ENCODE peak calls at places on chromosomes 4 and X, in four cellular contexts. L is WTC11, O is K562, T is GM12878. W is an unnamed sample.

GRCh38 chr4:24594887-24595286 is 10.5 kb upstream of the DHX15 start:
- DNase-seq in L (no peak), O (no peak), T (no peak), W (peak; percentile 90)

GRCh38 chr4:108031427-108032083 is 41.9 kb downstream of the HADH start:
- DNase-seq in L (no peak), O (peak; percentile 17), T (no peak), W (no peak)

GRCh38 chrX:95076449-95076848 is 1402.4 kb downstream of the FAM133A start:
- DNase-seq in L (no peak), O (peak; percentile 19), T (no peak), W (peak; percentile 2)

GRCh38 chr4:88737304-88738015 is 39.8 kb upstream of the NAP1L5 start:
- DNase-seq in L (peak; percentile 20), O (no peak), T (peak; percentile 13), W (no peak)

GRCh38 chr4:80058740-80059139 is 14.3 kb downstream of the ANTXR2 start:
- DNase-seq in L (no peak), O (peak; percentile 63), T (peak; percentile 89), W (no peak)

GRCh38 chr4:122701061-122701460 is 31.4 kb upstream of the BBS12 start:
- DNase-seq in L (no peak), O (no peak), T (no peak), W (no peak)

GRCh38 chr4:26248647-26249046 is 72.2 kb upstream of the RBPJ start:
- DNase-seq in L (no peak), O (no peak), T (no peak), W (no peak)

GRCh38 chr4:2166253-2166652 is 75.7 kb downstream of the HAUS3 start:
- DNase-seq in L (no peak), O (no peak), T (no peak), W (no peak)

GRCh38 chrX:69186651-69187050 is 21.4 kb upstream of the PJA1 start:
- DNase-seq in L (no peak), O (no peak), T (no peak), W (no peak)

GRCh38 chrX:45710081-45710801 is 509.6 kb upstream of the DIPK2B start:
- DNase-seq in L (no peak), O (no peak), T (peak; percentile 69), W (no peak)

GRCh38 chr4:142565771-142566170 is 280.3 kb downstream of the INPP4B start:
- DNase-seq in L (no peak), O (no peak), T (no peak), W (no peak)

GRCh38 chrX:56765816-56766553 is 36.9 kb downstream of the NBDY start:
- DNase-seq in L (no peak), O (no peak), T (no peak), W (no peak)

GRCh38 chr4:149063007-149063406 is 620.8 kb upstream of the NR3C2 start:
- DNase-seq in L (no peak), O (no peak), T (no peak), W (no peak)

GRCh38 chrX:130393451-130394074 is 8.1 kb upstream of the GPR119 start:
- DNase-seq in L (peak; percentile 50), O (peak; percentile 57), T (no peak), W (peak; percentile 12)

GRCh38 chr4:123235431-123235830 is 161.2 kb upstream of the SPRY1 start:
- DNase-seq in L (no peak), O (no peak), T (no peak), W (no peak)

GRCh38 chr4:107182347-107182746 is 146.2 kb upstream of the DKK2 start:
- DNase-seq in L (no peak), O (no peak), T (no peak), W (no peak)

GRCh38 chr4:14178421-14178820 is 550.9 kb upstream of the BOD1L1 start:
- DNase-seq in L (no peak), O (no peak), T (peak; percentile 61), W (no peak)

GRCh38 chr4:90415116-90415515 is 287.9 kb downstream of the CCSER1 start:
- DNase-seq in L (no peak), O (no peak), T (no peak), W (no peak)

GRCh38 chrX:106894978-106895452 is 8.1 kb downstream of the RIPPLY1 start:
- DNase-seq in L (no peak), O (no peak), T (no peak), W (peak; percentile 51)

GRCh38 chr4:21949073-21949457 is 493 bp upstream of the KCNIP4 start:
- DNase-seq in L (no peak), O (no peak), T (no peak), W (no peak)

GRCh38 chr4:85725727-85726170 is 250.8 kb downstream of the ARHGAP24 start:
- DNase-seq in L (no peak), O (peak; percentile 67), T (peak; percentile 60), W (no peak)

GRCh38 chr4:114302472-114302871 is 296.1 kb upstream of the UGT8 start:
- DNase-seq in L (no peak), O (no peak), T (no peak), W (no peak)

GRCh38 chrX:72306851-72307645 is 1.3 kb upstream of the CITED1 start:
- DNase-seq in L (peak; percentile 51), O (peak; percentile 57), T (no peak), W (peak; percentile 17)

GRCh38 chr4:3227878-3228675 is 20.9 kb upstream of the MSANTD1 start:
- DNase-seq in L (no peak), O (no peak), T (no peak), W (no peak)

GRCh38 chr4:158649111-158649680 is 22.5 kb downstream of the C4orf46 start:
- DNase-seq in L (no peak), O (no peak), T (no peak), W (no peak)

GRCh38 chr4:127889903-127890302 is 9.2 kb downstream of the PLK4 start:
- DNase-seq in L (no peak), O (no peak), T (no peak), W (no peak)

GRCh38 chrX:111098874-111099273 is 2.9 kb downstream of the PAK3 start:
- DNase-seq in L (peak; percentile 79), O (peak; percentile 60), T (no peak), W (peak; percentile 1)

GRCh38 chr4:2266181-2266580 is 4.3 kb upstream of the MXD4 start:
- DNase-seq in L (no peak), O (no peak), T (no peak), W (no peak)

GRCh38 chr4:121208571-121208970 is 44.5 kb upstream of the TNIP3 start:
- DNase-seq in L (no peak), O (no peak), T (no peak), W (no peak)

GRCh38 chr4:1010522-1011021 is 854 bp upstream of the FGFRL1 start:
- DNase-seq in L (peak; percentile 40), O (peak; percentile 63), T (no peak), W (no peak)

GRCh38 chrX:76253432-76253831 is 80.6 kb downstream of the PBDC1 start:
- DNase-seq in L (peak; percentile 28), O (peak; percentile 21), T (peak; percentile 30), W (peak; percentile 45)

GRCh38 chr4:131459430-131460101 is 1689.5 kb upstream of the PCDH10 start:
- DNase-seq in L (no peak), O (no peak), T (peak; percentile 43), W (no peak)

GRCh38 chrX:50903387-50904027 is 7.0 kb upstream of the BMP15 start:
- DNase-seq in L (peak; percentile 33), O (peak; percentile 26), T (no peak), W (peak; percentile 10)

GRCh38 chr4:140557831-140558435 is 10.8 kb downstream of the UCP1 start:
- DNase-seq in L (no peak), O (no peak), T (no peak), W (no peak)

GRCh38 chrX:132810488-132810887 is 147.9 kb downstream of the HS6ST2 start:
- DNase-seq in L (no peak), O (no peak), T (no peak), W (no peak)

GRCh38 chrX:7110821-7111276 is 36.7 kb upstream of the STS start:
- DNase-seq in L (no peak), O (peak; percentile 32), T (peak; percentile 73), W (no peak)

DNA sequence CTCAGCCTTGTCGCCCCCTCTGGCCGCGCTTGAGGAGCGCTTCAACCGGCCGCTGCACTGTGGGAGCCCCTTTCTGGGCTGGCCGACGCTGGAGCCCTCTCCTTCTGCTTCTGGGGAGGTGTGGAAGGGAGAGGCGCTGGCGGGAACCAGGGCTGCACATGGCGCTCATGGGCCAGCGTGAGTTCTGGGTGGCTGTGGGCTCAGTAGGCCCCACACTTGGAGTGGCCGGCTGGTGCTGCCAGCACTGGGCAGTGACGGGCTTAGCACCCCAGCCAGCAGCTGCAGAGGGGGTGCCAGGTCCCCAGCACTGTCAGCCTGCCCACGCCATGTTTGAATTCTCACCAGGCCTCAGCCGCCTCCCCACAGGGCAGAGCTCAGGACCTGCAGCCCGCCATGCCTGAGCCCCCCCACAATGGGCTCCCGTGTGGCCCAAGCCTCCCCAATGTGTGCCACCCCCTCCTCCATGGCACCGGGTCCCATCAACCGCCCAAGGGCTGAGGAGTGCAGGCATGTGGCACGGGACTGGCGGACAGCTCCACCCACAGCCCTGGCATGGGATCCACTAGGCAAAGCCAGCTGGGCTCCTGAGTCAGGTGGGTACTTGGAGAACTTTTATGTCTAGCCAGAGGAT is 615.2 kb downstream of the TRIML1 start:
- DNase-seq in L (no peak), O (no peak), T (no peak), W (no peak)
- TF ChIP-seq CBFB in L (no peak), O (no peak), T (no peak), W (no peak)

GRCh38 chrX:74119016-74119910 is 184.7 kb upstream of the ZCCHC13 start:
- DNase-seq in L (no peak), O (no peak), T (no peak), W (no peak)

GRCh38 chrX:74117962-74118361 is 186.0 kb upstream of the ZCCHC13 start:
- DNase-seq in L (no peak), O (no peak), T (no peak), W (no peak)

GRCh38 chrX:74118503-74118902 is 185.5 kb upstream of the ZCCHC13 start:
- DNase-seq in L (no peak), O (no peak), T (no peak), W (no peak)
- TF ChIP-seq CBFB in L (no peak), O (no peak), T (no peak), W (no peak)

GRCh38 chrX:15525664-15526416 is 25.2 kb downstream of the BMX start:
- DNase-seq in L (no peak), O (no peak), T (no peak), W (no peak)
- TF ChIP-seq CBFB in L (no peak), O (no peak), T (no peak), W (no peak)

DNA sequence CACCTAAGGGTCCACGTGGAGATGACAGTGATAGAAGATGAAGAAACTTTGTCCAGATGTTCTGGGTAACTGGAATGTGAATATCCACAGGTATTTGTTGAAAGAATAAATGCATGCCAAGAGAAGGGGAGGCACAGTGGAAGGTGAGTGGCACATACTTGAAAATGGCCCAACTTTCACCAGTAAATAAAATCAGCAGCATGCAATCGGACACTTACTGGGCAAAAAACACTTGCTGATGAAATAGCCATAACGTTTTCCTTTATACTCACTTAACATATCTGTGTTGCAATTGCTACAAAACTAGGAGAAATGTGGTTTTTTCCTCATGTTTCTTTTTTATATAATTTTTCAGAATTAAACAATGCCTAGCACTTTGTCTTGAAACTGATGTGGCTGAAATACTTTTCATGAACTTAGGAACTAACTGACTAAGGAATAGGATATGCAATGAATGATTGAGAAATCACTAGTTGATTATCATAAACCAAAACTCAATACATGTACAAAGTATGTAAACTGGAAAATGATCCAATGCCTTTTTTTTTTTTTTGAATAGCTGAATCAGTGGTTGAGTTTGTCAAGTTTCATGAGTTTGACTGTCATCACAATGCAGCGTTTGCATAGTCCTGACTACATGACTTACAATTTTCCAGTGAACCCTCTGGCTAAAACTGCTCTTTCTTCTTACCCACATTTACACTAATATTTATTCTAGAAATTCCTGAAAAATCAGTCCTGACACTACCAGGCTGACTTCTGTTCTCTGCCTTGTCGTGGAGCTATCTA is 127.4 kb downstream of the CPE start:
- DNase-seq in L (no peak), O (no peak), T (no peak), W (peak; percentile 69)
- TF ChIP-seq CBFB in L (no peak), O (no peak), T (no peak), W (no peak)

GRCh38 chr4:146132445-146132844 is 43.1 kb upstream of the LSM6 start:
- DNase-seq in L (no peak), O (no peak), T (peak; percentile 70), W (no peak)
- TF ChIP-seq CBFB in L (no peak), O (no peak), T (peak; percentile 58), W (no peak)

W was measured in HepG2.